ENCODE peak calls at places on chromosomes 6 and 20, in eight cellular contexts. Y is psoas muscle; G is GM04503; Z is amniotic epithelial cell; E is left lung; Q is iris pigment epithelial cell; I is HCEC 1CT; F is activated CD4-positive, alpha-beta memory T cell treated with anti-CD3 and anti-CD28 coated beads for 36 hours. X is an unnamed sample.

GRCh38 chr20:50126662-50127061 is 13.7 kb upstream of the UBE2V1 start:
- DNase-seq in Y (peak; percentile 43), G (no peak), Z (peak; percentile 87), E (no peak), Q (no peak), I (no peak), F (no peak), X (no peak)

GRCh38 chr6:80541886-80542285 is 435.4 kb downstream of the BCKDHB start:
- DNase-seq in Y (no peak), G (no peak), Z (no peak), E (no peak), Q (no peak), I (no peak), F (no peak), X (no peak)

GRCh38 chr20:56352656-56353055 is 6.1 kb upstream of the FAM210B start:
- DNase-seq in Y (no peak), G (peak; percentile 11), Z (no peak), E (no peak), Q (no peak), I (peak; percentile 77), F (no peak), X (no peak)

GRCh38 chr6:32982702-32983492 is 14.5 kb downstream of the BRD2 start:
- DNase-seq in Y (no peak), G (no peak), Z (no peak), E (no peak), Q (no peak), I (no peak), F (no peak), X (no peak)

GRCh38 chr6:55003726-55004415 is 157.3 kb downstream of the FAM83B start:
- DNase-seq in Y (no peak), G (no peak), Z (no peak), E (no peak), Q (no peak), I (no peak), F (no peak), X (no peak)

GRCh38 chr6:15244605-15245360 is 1.1 kb upstream of the JARID2 start:
- DNase-seq in Y (peak; percentile 87), G (no peak), Z (peak; percentile 58), E (no peak), Q (peak; percentile 56), I (peak; percentile 63), F (peak; percentile 70), X (no peak)

GRCh38 chr20:37921341-37921929 is 18.5 kb downstream of the VSTM2L start:
- DNase-seq in Y (no peak), G (no peak), Z (no peak), E (no peak), Q (no peak), I (no peak), F (no peak), X (no peak)

GRCh38 chr6:161233986-161234620 is 39.8 kb downstream of the AGPAT4 start:
- DNase-seq in Y (peak; percentile 77), G (peak; percentile 74), Z (peak; percentile 97), E (no peak), Q (peak; percentile 90), I (peak; percentile 84), F (no peak), X (no peak)

GRCh38 chr20:5608448-5609161 is 141.6 kb upstream of the SHLD1 start:
- DNase-seq in Y (no peak), G (no peak), Z (peak; percentile 61), E (no peak), Q (peak; percentile 68), I (peak; percentile 55), F (no peak), X (no peak)

X was measured in activated naive CD8-positive, alpha-beta T cell treated with anti-CD3 and anti-CD28 coated beads, Interleukin-2, amount 10 ng/mL, durations not matched to agents 7 days and 5 days.